ENCODE peak calls at places on chromosome 18, in seven cellular contexts. L is sigmoid colon, K is GM12865, S is mammary epithelial cell, H is lung, V is gastrocnemius medialis, G is glutamatergic neuron. R is an unnamed sample.

GRCh38 chr18:50729986-50730385 is 89.8 kb downstream of the MRO start:
- DNase-seq in G (no peak), K (no peak), S (no peak), L (no peak), H (no peak), V (no peak), R (no peak)

GRCh38 chr18:13124411-13124810 is 94.1 kb upstream of the LDLRAD4 start:
- DNase-seq in H (no peak), K (no peak), S (no peak), L (no peak), V (no peak), G (no peak), R (no peak)

GRCh38 chr18:31490838-31491237 is 7.1 kb upstream of the DSG2 start:
- DNase-seq in L (no peak), S (no peak), K (no peak), G (no peak), H (no peak), V (no peak), R (no peak)

GRCh38 chr18:9700261-9700796 is 7.8 kb upstream of the RAB31 start:
- DNase-seq in V (no peak), L (peak; percentile 35), G (no peak), H (no peak), S (no peak), K (no peak), R (no peak)

GRCh38 chr18:7207366-7207765 is 23.5 kb upstream of the LRRC30 start:
- DNase-seq in S (no peak), H (no peak), V (no peak), K (no peak), G (no peak), L (no peak), R (no peak)

GRCh38 chr18:1253825-1254224 is 349.2 kb downstream of the ADCYAP1 start:
- DNase-seq in S (no peak), L (no peak), G (no peak), V (no peak), H (no peak), K (no peak), R (no peak)

GRCh38 chr18:7381307-7381706 is 150.4 kb downstream of the LRRC30 start:
- DNase-seq in G (no peak), H (no peak), L (no peak), S (no peak), V (no peak), K (no peak), R (no peak)

GRCh38 chr18:51149605-51150429 is 47.7 kb downstream of the MEX3C start:
- DNase-seq in K (no peak), G (no peak), V (no peak), S (peak; percentile 77), H (no peak), L (no peak), R (no peak)

GRCh38 chr18:25875574-25875973 is 214.8 kb downstream of the SS18 start:
- DNase-seq in H (no peak), V (no peak), K (no peak), S (no peak), G (no peak), L (no peak), R (no peak)

GRCh38 chr18:25853716-25854465 is 236.5 kb downstream of the SS18 start:
- DNase-seq in G (no peak), S (no peak), H (no peak), K (no peak), V (no peak), L (no peak), R (no peak)

GRCh38 chr18:26655614-26656400 is 107.5 kb upstream of the KCTD1 start:
- DNase-seq in V (peak; percentile 40), L (peak; percentile 79), K (no peak), S (peak; percentile 63), G (peak; percentile 76), H (peak; percentile 61), R (no peak)

GRCh38 chr18:10049721-10050120 is 135.9 kb downstream of the VAPA start:
- DNase-seq in K (no peak), G (no peak), S (no peak), H (no peak), L (no peak), V (no peak), R (no peak)

GRCh38 chr18:44802508-44802907 is 121.8 kb downstream of the SETBP1 start:
- DNase-seq in H (no peak), S (peak; percentile 55), G (no peak), L (no peak), K (no peak), V (no peak), R (no peak)

GRCh38 chr18:55343396-55344073 is 244.5 kb downstream of the TCF4 start:
- DNase-seq in L (no peak), G (no peak), S (peak; percentile 8), K (peak; percentile 37), H (no peak), V (no peak), R (no peak)

GRCh38 chr18:54217624-54218023 is 6.8 kb downstream of the MBD2 start:
- DNase-seq in L (no peak), V (no peak), G (no peak), K (peak; percentile 69), S (no peak), H (no peak), R (no peak)

GRCh38 chr18:56926740-56927139 is 220.1 kb upstream of the BOD1L2 start:
- DNase-seq in V (no peak), L (no peak), S (no peak), H (no peak), K (no peak), G (no peak), R (no peak)

GRCh38 chr18:52582516-52582915 is 242.5 kb downstream of the DCC start:
- DNase-seq in K (no peak), L (no peak), H (no peak), S (no peak), G (no peak), V (no peak), R (no peak)
- TF ChIP-seq CTCF in K (no peak), L (no peak), H (no peak), S (no peak), G (no peak), V (no peak), R (no peak)

GRCh38 chr18:79397830-79398761 is 2.4 kb downstream of the NFATC1 start:
- DNase-seq in S (no peak), V (no peak), G (peak; percentile 35), H (no peak), K (no peak), L (peak; percentile 65), R (peak; percentile 79)

GRCh38 chr18:79395761-79396404 is at the start of gene NFATC1:
- DNase-seq in G (peak; percentile 87), S (peak; percentile 36), V (no peak), H (peak; percentile 64), K (peak; percentile 42), L (peak; percentile 95), R (peak; percentile 86)

GRCh38 chr18:79397288-79397829 is 1.6 kb downstream of the NFATC1 start:
- DNase-seq in G (peak; percentile 3), S (no peak), V (no peak), L (peak; percentile 64), K (no peak), H (no peak), R (peak; percentile 74)

GRCh38 chr18:79395308-79395640 is 456 bp upstream of the NFATC1 start:
- DNase-seq in V (no peak), H (no peak), K (no peak), L (no peak), S (no peak), G (peak; percentile 27), R (peak; percentile 63)

DNA sequence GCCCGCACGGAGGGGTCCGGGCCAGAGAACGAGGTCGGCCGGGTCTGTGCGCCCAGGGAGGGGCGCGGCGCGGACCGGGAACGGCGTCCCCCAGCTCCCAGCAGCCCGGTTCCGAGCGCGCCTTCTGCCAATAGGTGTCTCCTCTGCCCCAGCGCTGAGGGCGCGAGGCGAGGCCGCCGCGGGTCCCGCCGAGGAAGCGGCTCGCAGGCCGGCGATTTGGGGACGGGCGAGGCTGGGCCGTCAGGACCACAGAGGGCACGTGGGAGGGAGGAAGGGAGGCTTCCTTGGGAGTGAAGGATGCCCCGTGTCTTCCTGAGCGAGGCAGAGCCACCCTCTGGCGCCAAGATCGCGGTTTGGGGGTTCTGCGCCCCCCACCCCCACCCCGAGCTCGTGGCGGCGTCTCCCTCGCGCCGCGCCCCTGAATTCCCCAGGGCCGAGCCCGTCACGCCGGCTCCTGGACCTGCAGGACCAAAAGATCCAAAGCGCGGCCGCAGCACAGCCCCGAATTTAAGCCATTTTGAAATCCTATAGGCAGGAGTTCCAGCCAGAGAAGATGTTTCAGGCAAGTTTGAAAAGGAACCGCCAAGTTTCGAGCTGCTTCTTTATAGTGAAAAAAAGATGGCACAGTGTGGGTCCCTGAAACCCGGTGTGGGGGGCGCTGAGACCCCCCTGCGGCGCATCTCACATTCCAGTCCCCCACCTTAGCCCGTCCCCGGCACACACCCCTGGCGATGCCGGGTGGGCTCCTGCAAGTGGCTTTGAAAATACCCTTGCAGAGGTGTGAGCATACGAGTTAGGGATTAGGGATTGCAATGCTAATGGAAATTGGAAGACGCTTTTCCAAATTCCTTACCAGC is 929 bp downstream of the NFATC1 start:
- DNase-seq in S (peak; percentile 21), H (peak; percentile 53), G (peak; percentile 68), L (peak; percentile 85), K (peak; percentile 64), V (no peak), R (peak; percentile 92)
- TF ChIP-seq CTCF in S (no peak), H (peak; percentile 8), G (no peak), L (no peak), K (peak; percentile 10), V (no peak), R (no peak)

GRCh38 chr18:76056467-76057194 is 438.4 kb downstream of the ZNF516 start:
- DNase-seq in K (no peak), L (peak; percentile 83), G (no peak), S (no peak), H (peak; percentile 38), V (peak; percentile 3), R (no peak)
- TF ChIP-seq CTCF in K (no peak), L (no peak), G (no peak), S (no peak), H (no peak), V (no peak), R (no peak)

GRCh38 chr18:76376668-76377358 is 118.2 kb downstream of the ZNF516 start:
- DNase-seq in K (no peak), G (no peak), H (no peak), L (peak; percentile 60), S (no peak), V (no peak), R (peak; percentile 54)

GRCh38 chr18:76378526-76379215 is 116.4 kb downstream of the ZNF516 start:
- DNase-seq in G (no peak), V (no peak), H (no peak), K (no peak), S (no peak), L (peak; percentile 58), R (peak; percentile 73)

GRCh38 chr18:76379226-76380126 is 115.6 kb downstream of the ZNF516 start:
- DNase-seq in K (no peak), G (no peak), L (peak; percentile 67), H (no peak), S (no peak), V (no peak), R (peak; percentile 69)

GRCh38 chr18:76376225-76376624 is 118.8 kb downstream of the ZNF516 start:
- DNase-seq in K (no peak), H (no peak), L (no peak), G (no peak), V (no peak), S (no peak), R (no peak)

DNA sequence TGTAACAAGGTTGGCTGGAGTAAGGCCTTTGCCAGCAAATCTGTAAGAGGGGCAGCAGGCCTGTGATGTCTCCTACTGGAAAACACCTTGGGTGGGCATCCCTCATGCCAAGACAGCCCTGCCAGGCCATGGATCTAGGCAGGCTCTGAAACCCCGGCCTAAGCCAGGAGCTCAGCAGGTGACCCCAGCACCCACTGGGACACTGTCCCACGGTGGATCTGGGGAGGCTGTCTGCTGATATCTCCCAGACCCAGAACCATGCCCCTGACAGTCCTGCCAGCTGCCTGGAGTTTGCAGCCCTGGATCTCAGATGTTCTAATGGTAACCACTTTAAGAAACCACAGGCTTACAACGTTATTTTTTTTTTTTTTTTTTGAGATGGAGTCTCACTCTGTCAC is 117.7 kb downstream of the ZNF516 start:
- DNase-seq in K (no peak), H (no peak), V (no peak), S (no peak), L (peak; percentile 74), G (no peak), R (peak; percentile 66)
- TF ChIP-seq CTCF in K (no peak), H (no peak), V (no peak), S (no peak), L (no peak), G (no peak), R (no peak)